ENCODE peak calls at places on chromosomes 6 and 20, in seven cellular contexts. R is stimulated activated CD4-positive, alpha-beta T cell treated with anti-CD3 and anti-CD28 coated beads, Interleukin-1b, Interleukin-23, amount 100 ng/mL, for 48 hours; V is pulmonary artery endothelial cell; S is kidney tubule cell; E is GM04504; N is amniotic stem cell; C is immature natural killer cell. F is an unnamed sample.

GRCh38 chr6:170157567-170158218 is 133.2 kb downstream of the DLL1 start:
- DNase-seq in N (no peak), S (no peak), E (no peak), C (no peak), R (no peak), V (no peak), F (no peak)

GRCh38 chr6:34671362-34671761 is 25.2 kb downstream of the ILRUN start:
- DNase-seq in C (no peak), V (no peak), E (no peak), R (no peak), S (no peak), N (no peak), F (no peak)

GRCh38 chr6:11258260-11259237 is 26.1 kb upstream of the NEDD9 start:
- DNase-seq in C (peak), S (no peak), E (no peak), N (no peak), R (no peak), V (no peak), F (no peak)

GRCh38 chr20:50120935-50121693 is 8.2 kb upstream of the UBE2V1 start:
- DNase-seq in C (peak), N (no peak), E (peak), S (peak), V (peak), R (peak), F (peak)

GRCh38 chr20:46784450-46785127 is 75.1 kb downstream of the SLC2A10 start:
- DNase-seq in E (peak), S (peak), C (no peak), V (no peak), R (no peak), N (no peak), F (no peak)

GRCh38 chr20:49821850-49822249 is 9.2 kb downstream of the SLC9A8 start:
- DNase-seq in R (no peak), C (no peak), E (peak), N (peak), S (peak), V (no peak), F (no peak)

GRCh38 chr6:111850288-111850937 is 22.8 kb downstream of the FYN start:
- DNase-seq in E (no peak), C (peak), S (no peak), N (no peak), V (no peak), R (no peak), F (no peak)

GRCh38 chr6:3288711-3289663 is 30.2 kb downstream of the PSMG4 start:
- DNase-seq in V (no peak), N (no peak), S (no peak), C (no peak), E (no peak), R (no peak), F (no peak)

GRCh38 chr6:38034269-38034914 is 214.9 kb downstream of the ZFAND3 start:
- DNase-seq in C (no peak), R (no peak), V (peak), S (peak), E (peak), N (no peak), F (peak)

GRCh38 chr6:158769228-158769627 is 49.9 kb downstream of the EZR start:
- DNase-seq in N (no peak), R (no peak), S (no peak), V (no peak), C (no peak), E (no peak), F (no peak)

GRCh38 chr6:157596886-157597285 is 215.9 kb downstream of the ZDHHC14 start:
- DNase-seq in V (no peak), E (no peak), S (no peak), R (no peak), C (no peak), N (no peak), F (no peak)

GRCh38 chr6:29673161-29673560 is 7.8 kb downstream of the ZFP57 start:
- DNase-seq in S (no peak), E (no peak), C (no peak), V (no peak), N (no peak), R (no peak), F (no peak)

GRCh38 chr6:73969982-73970960 is 274.3 kb downstream of the CD109 start:
- DNase-seq in S (peak), V (peak), E (no peak), R (no peak), C (no peak), N (peak), F (peak)

GRCh38 chr20:61115627-61116026 is 136.4 kb upstream of the CDH4 start:
- DNase-seq in C (no peak), V (no peak), S (no peak), R (no peak), E (no peak), N (no peak), F (no peak)

GRCh38 chr6:6725120-6725833 is 136.8 kb downstream of the LY86 start:
- DNase-seq in R (no peak), C (no peak), E (no peak), N (no peak), V (no peak), S (no peak), F (no peak)

GRCh38 chr6:129817332-129817731 is 43.8 kb downstream of the TMEM244 start:
- DNase-seq in V (no peak), R (no peak), C (no peak), S (no peak), N (no peak), E (no peak), F (no peak)

GRCh38 chr6:36797055-36797454 is 42.2 kb downstream of the CPNE5 start:
- DNase-seq in V (no peak), R (no peak), C (no peak), E (no peak), S (no peak), N (no peak), F (no peak)

GRCh38 chr6:106974999-106975698 is 620 bp upstream of the CD24 start:
- DNase-seq in C (no peak), N (no peak), S (peak), E (no peak), R (no peak), V (no peak), F (no peak)

GRCh38 chr20:25356294-25356933 is 34.2 kb downstream of the ABHD12 start:
- DNase-seq in N (no peak), R (no peak), C (no peak), S (no peak), E (no peak), V (no peak), F (peak)

F was measured in cerebellar cortex.